ENCODE peak calls at places on chromosome 7, in ten cellular contexts. P, J, C, H, F, V, Q, S, T and M are unnamed samples.

GRCh38 chr7:128104109-128104742 is 73.0 kb upstream of the LRRC4 start:
- DNase-seq in P (no peak), J (peak; percentile 28), C (peak; percentile 58), H (no peak), F (no peak), V (peak; percentile 48), Q (no peak), S (no peak), T (no peak), M (no peak)

GRCh38 chr7:47852330-47853245 is 95.7 kb downstream of the PKD1L1 start:
- DNase-seq in P (no peak), J (no peak), C (peak; percentile 13), H (no peak), F (no peak), V (peak; percentile 13), Q (no peak), S (no peak), T (no peak), M (no peak)

GRCh38 chr7:1432411-1433082 is 26.7 kb downstream of the MICALL2 start:
- DNase-seq in P (peak; percentile 73), J (peak; percentile 62), C (peak; percentile 59), H (no peak), F (peak; percentile 75), V (peak; percentile 90), Q (peak; percentile 71), S (peak; percentile 26), T (peak; percentile 79), M (no peak)

GRCh38 chr7:74115326-74115725 is 31.7 kb downstream of the LIMK1 start:
- DNase-seq in P (no peak), J (no peak), C (no peak), H (no peak), F (no peak), V (no peak), Q (no peak), S (no peak), T (no peak), M (no peak)

GRCh38 chr7:77657427-77658331 is 38.6 kb upstream of the RSBN1L start:
- DNase-seq in P (peak; percentile 53), J (peak; percentile 19), C (peak; percentile 57), H (peak; percentile 26), F (peak; percentile 84), V (no peak), Q (no peak), S (peak; percentile 31), T (no peak), M (no peak)

GRCh38 chr7:117325836-117326235 is 3.0 kb upstream of the WNT2 start:
- DNase-seq in P (no peak), J (no peak), C (no peak), H (no peak), F (no peak), V (no peak), Q (no peak), S (no peak), T (no peak), M (no peak)

GRCh38 chr7:69862413-69863064 is 264.3 kb downstream of the AUTS2 start:
- DNase-seq in P (no peak), J (no peak), C (no peak), H (no peak), F (no peak), V (no peak), Q (no peak), S (no peak), T (no peak), M (no peak)

GRCh38 chr7:128135275-128136214 is 104.3 kb upstream of the LRRC4 start:
- DNase-seq in P (peak; percentile 60), J (peak; percentile 67), C (peak; percentile 38), H (peak; percentile 36), F (peak; percentile 32), V (peak; percentile 77), Q (peak; percentile 75), S (peak; percentile 54), T (peak; percentile 23), M (no peak)

GRCh38 chr7:85716353-85716752 is 529.5 kb upstream of the SEMA3D start:
- DNase-seq in P (no peak), J (no peak), C (no peak), H (no peak), F (no peak), V (no peak), Q (no peak), S (peak; percentile 63), T (no peak), M (no peak)

GRCh38 chr7:22663721-22664120 is 63.3 kb upstream of the IL6 start:
- DNase-seq in P (no peak), J (no peak), C (no peak), H (no peak), F (no peak), V (no peak), Q (no peak), S (peak; percentile 73), T (no peak), M (no peak)

GRCh38 chr7:38463277-38464224 is 167.6 kb downstream of the AMPH start:
- DNase-seq in P (no peak), J (peak; percentile 4), C (peak; percentile 92), H (no peak), F (no peak), V (no peak), Q (peak; percentile 62), S (peak; percentile 81), T (peak; percentile 73), M (no peak)

GRCh38 chr7:40720401-40720800 is 585.6 kb downstream of the SUGCT start:
- DNase-seq in P (no peak), J (no peak), C (no peak), H (no peak), F (no peak), V (no peak), Q (no peak), S (peak; percentile 45), T (no peak), M (no peak)

GRCh38 chr7:2820508-2820934 is 23.6 kb downstream of the GNA12 start:
- DNase-seq in P (no peak), J (no peak), C (no peak), H (no peak), F (peak; percentile 65), V (no peak), Q (no peak), S (peak; percentile 96), T (no peak), M (peak; percentile 77)

GRCh38 chr7:41175435-41175834 is 527.5 kb downstream of the INHBA start:
- DNase-seq in P (no peak), J (no peak), C (no peak), H (no peak), F (no peak), V (no peak), Q (no peak), S (no peak), T (no peak), M (no peak)

GRCh38 chr7:112400141-112400540 is 50.1 kb upstream of the IFRD1 start:
- DNase-seq in P (no peak), J (no peak), C (no peak), H (no peak), F (no peak), V (no peak), Q (no peak), S (peak; percentile 39), T (no peak), M (no peak)

GRCh38 chr7:73827568-73828106 is 3.2 kb upstream of the CLDN4 start:
- DNase-seq in P (peak; percentile 97), J (no peak), C (no peak), H (no peak), F (peak; percentile 97), V (no peak), Q (no peak), S (no peak), T (no peak), M (no peak)

GRCh38 chr7:21371371-21371770 is 56.5 kb upstream of the SP4 start:
- DNase-seq in P (no peak), J (no peak), C (peak; percentile 61), H (no peak), F (no peak), V (no peak), Q (no peak), S (no peak), T (no peak), M (no peak)

GRCh38 chr7:291302-292092 is 1.5 kb downstream of the FOXL3 start:
- DNase-seq in P (no peak), J (no peak), C (no peak), H (no peak), F (no peak), V (no peak), Q (no peak), S (no peak), T (no peak), M (no peak)

GRCh38 chr7:150904342-150904909 is 52.1 kb downstream of the AOC1 start:
- DNase-seq in P (no peak), J (no peak), C (no peak), H (no peak), F (no peak), V (no peak), Q (no peak), S (no peak), T (no peak), M (no peak)

GRCh38 chr7:137932881-137933269 is 69.0 kb downstream of the CREB3L2 start:
- DNase-seq in P (no peak), J (no peak), C (no peak), H (no peak), F (no peak), V (no peak), Q (no peak), S (peak; percentile 74), T (no peak), M (peak; percentile 39)

GRCh38 chr7:135001390-135002165 is 15.3 kb downstream of the AGBL3 start:
- DNase-seq in P (no peak), J (no peak), C (no peak), H (no peak), F (no peak), V (no peak), Q (no peak), S (peak; percentile 28), T (no peak), M (no peak)

GRCh38 chr7:14931511-14932215 is 29.1 kb upstream of the DGKB start:
- DNase-seq in P (no peak), J (no peak), C (no peak), H (no peak), F (no peak), V (no peak), Q (no peak), S (no peak), T (no peak), M (no peak)

GRCh38 chr7:127512587-127512986 is 72.8 kb downstream of the GCC1 start:
- DNase-seq in P (no peak), J (no peak), C (no peak), H (no peak), F (no peak), V (no peak), Q (no peak), S (no peak), T (no peak), M (no peak)

GRCh38 chr7:64997927-64998391 is 7.1 kb upstream of the ZNF117 start:
- DNase-seq in P (peak; percentile 11), J (no peak), C (no peak), H (no peak), F (peak; percentile 84), V (no peak), Q (no peak), S (peak; percentile 87), T (no peak), M (no peak)

GRCh38 chr7:8214162-8214897 is 47.6 kb downstream of the ICA1 start:
- DNase-seq in P (no peak), J (no peak), C (no peak), H (no peak), F (no peak), V (no peak), Q (no peak), S (no peak), T (no peak), M (peak; percentile 66)

GRCh38 chr7:392822-393221 is 102.9 kb downstream of the FOXL3 start:
- DNase-seq in P (no peak), J (no peak), C (no peak), H (no peak), F (no peak), V (no peak), Q (no peak), S (no peak), T (no peak), M (no peak)

GRCh38 chr7:159028456-159029401 is 115.9 kb downstream of the VIPR2 start:
- DNase-seq in P (no peak), J (no peak), C (no peak), H (no peak), F (no peak), V (no peak), Q (peak; percentile 47), S (no peak), T (no peak), M (no peak)

GRCh38 chr7:43362652-43363428 is 220.1 kb upstream of the STK17A start:
- DNase-seq in P (peak; percentile 93), J (no peak), C (peak; percentile 23), H (no peak), F (peak; percentile 55), V (no peak), Q (no peak), S (peak; percentile 26), T (no peak), M (peak; percentile 34)